ENCODE peak calls at places on chromosomes 4 and X, in ten cellular contexts. One of them, this sample, is unnamed.

GRCh38 chr4:41394362-41394960 is 137.7 kb downstream of the UCHL1 start:
- DNase-seq in activated effector memory CD4-positive, alpha-beta T cell treated with Interleukin-2 at 50 U/mL for 16 hours: no peak
- DNase-seq in astrocyte of the spinal cord: no peak
- DNase-seq in NCI-H1092 treated with DMSO at 0.1 percent for 48 hours: no peak
- DNase-seq in fibroblast of pulmonary artery: no peak
- DNase-seq in GM23338: no peak
- DNase-seq in stimulated activated CD8-positive, alpha-beta memory T cell treated with anti-CD3 and anti-CD28 coated beads, Interleukin-7, amount 100 ng/mL, for 1 hour: no peak
- DNase-seq in aorta: no peak
- DNase-seq in DMS153: no peak
- DNase-seq in globus pallidus: no peak
- DNase-seq in this sample: no peak

GRCh38 chr4:90727938-90728337 is 600.7 kb downstream of the CCSER1 start:
- DNase-seq in activated effector memory CD4-positive, alpha-beta T cell treated with Interleukin-2 at 50 U/mL for 16 hours: no peak
- DNase-seq in astrocyte of the spinal cord: peak
- DNase-seq in NCI-H1092 treated with DMSO at 0.1 percent for 48 hours: no peak
- DNase-seq in fibroblast of pulmonary artery: peak
- DNase-seq in GM23338: peak
- DNase-seq in stimulated activated CD8-positive, alpha-beta memory T cell treated with anti-CD3 and anti-CD28 coated beads, Interleukin-7, amount 100 ng/mL, for 1 hour: no peak
- DNase-seq in aorta: no peak
- DNase-seq in DMS153: no peak
- DNase-seq in globus pallidus: no peak
- DNase-seq in this sample: no peak

GRCh38 chr4:133151681-133152329 is 2.7 kb downstream of the PCDH10 start:
- DNase-seq in activated effector memory CD4-positive, alpha-beta T cell treated with Interleukin-2 at 50 U/mL for 16 hours: no peak
- DNase-seq in astrocyte of the spinal cord: peak
- DNase-seq in NCI-H1092 treated with DMSO at 0.1 percent for 48 hours: no peak
- DNase-seq in fibroblast of pulmonary artery: peak
- DNase-seq in GM23338: peak
- DNase-seq in stimulated activated CD8-positive, alpha-beta memory T cell treated with anti-CD3 and anti-CD28 coated beads, Interleukin-7, amount 100 ng/mL, for 1 hour: no peak
- DNase-seq in aorta: peak
- DNase-seq in DMS153: no peak
- DNase-seq in globus pallidus: no peak
- DNase-seq in this sample: peak

GRCh38 chr4:166153539-166153938 is 280.5 kb downstream of the TLL1 start:
- DNase-seq in activated effector memory CD4-positive, alpha-beta T cell treated with Interleukin-2 at 50 U/mL for 16 hours: no peak
- DNase-seq in astrocyte of the spinal cord: no peak
- DNase-seq in NCI-H1092 treated with DMSO at 0.1 percent for 48 hours: no peak
- DNase-seq in fibroblast of pulmonary artery: peak
- DNase-seq in GM23338: no peak
- DNase-seq in stimulated activated CD8-positive, alpha-beta memory T cell treated with anti-CD3 and anti-CD28 coated beads, Interleukin-7, amount 100 ng/mL, for 1 hour: no peak
- DNase-seq in aorta: no peak
- DNase-seq in DMS153: no peak
- DNase-seq in globus pallidus: no peak
- DNase-seq in this sample: no peak

GRCh38 chrX:24928114-24928513 is 87.7 kb downstream of the ARX start:
- DNase-seq in activated effector memory CD4-positive, alpha-beta T cell treated with Interleukin-2 at 50 U/mL for 16 hours: no peak
- DNase-seq in astrocyte of the spinal cord: no peak
- DNase-seq in NCI-H1092 treated with DMSO at 0.1 percent for 48 hours: peak
- DNase-seq in fibroblast of pulmonary artery: no peak
- DNase-seq in GM23338: no peak
- DNase-seq in stimulated activated CD8-positive, alpha-beta memory T cell treated with anti-CD3 and anti-CD28 coated beads, Interleukin-7, amount 100 ng/mL, for 1 hour: no peak
- DNase-seq in aorta: no peak
- DNase-seq in DMS153: peak
- DNase-seq in globus pallidus: no peak
- DNase-seq in this sample: no peak

GRCh38 chrX:47234583-47234982 is 1.8 kb downstream of the USP11 start:
- DNase-seq in activated effector memory CD4-positive, alpha-beta T cell treated with Interleukin-2 at 50 U/mL for 16 hours: no peak
- DNase-seq in astrocyte of the spinal cord: no peak
- DNase-seq in NCI-H1092 treated with DMSO at 0.1 percent for 48 hours: no peak
- DNase-seq in fibroblast of pulmonary artery: peak
- DNase-seq in GM23338: no peak
- DNase-seq in stimulated activated CD8-positive, alpha-beta memory T cell treated with anti-CD3 and anti-CD28 coated beads, Interleukin-7, amount 100 ng/mL, for 1 hour: no peak
- DNase-seq in aorta: no peak
- DNase-seq in DMS153: no peak
- DNase-seq in globus pallidus: no peak
- DNase-seq in this sample: no peak

GRCh38 chrX:68710870-68711576 is 63.6 kb downstream of the STARD8 start:
- DNase-seq in activated effector memory CD4-positive, alpha-beta T cell treated with Interleukin-2 at 50 U/mL for 16 hours: no peak
- DNase-seq in astrocyte of the spinal cord: peak
- DNase-seq in NCI-H1092 treated with DMSO at 0.1 percent for 48 hours: peak
- DNase-seq in fibroblast of pulmonary artery: peak
- DNase-seq in GM23338: peak
- DNase-seq in stimulated activated CD8-positive, alpha-beta memory T cell treated with anti-CD3 and anti-CD28 coated beads, Interleukin-7, amount 100 ng/mL, for 1 hour: no peak
- DNase-seq in aorta: no peak
- DNase-seq in DMS153: no peak
- DNase-seq in globus pallidus: no peak
- DNase-seq in this sample: no peak

GRCh38 chrX:106263817-106264216 is 95.7 kb downstream of the PWWP3B start:
- DNase-seq in activated effector memory CD4-positive, alpha-beta T cell treated with Interleukin-2 at 50 U/mL for 16 hours: no peak
- DNase-seq in astrocyte of the spinal cord: peak
- DNase-seq in NCI-H1092 treated with DMSO at 0.1 percent for 48 hours: no peak
- DNase-seq in fibroblast of pulmonary artery: peak
- DNase-seq in GM23338: no peak
- DNase-seq in stimulated activated CD8-positive, alpha-beta memory T cell treated with anti-CD3 and anti-CD28 coated beads, Interleukin-7, amount 100 ng/mL, for 1 hour: no peak
- DNase-seq in aorta: no peak
- DNase-seq in DMS153: no peak
- DNase-seq in globus pallidus: no peak
- DNase-seq in this sample: no peak

GRCh38 chr4:140150886-140151699 is 2.9 kb downstream of the MAML3 start:
- DNase-seq in activated effector memory CD4-positive, alpha-beta T cell treated with Interleukin-2 at 50 U/mL for 16 hours: peak
- DNase-seq in astrocyte of the spinal cord: peak
- DNase-seq in NCI-H1092 treated with DMSO at 0.1 percent for 48 hours: peak
- DNase-seq in fibroblast of pulmonary artery: peak
- DNase-seq in GM23338: peak
- DNase-seq in stimulated activated CD8-positive, alpha-beta memory T cell treated with anti-CD3 and anti-CD28 coated beads, Interleukin-7, amount 100 ng/mL, for 1 hour: peak
- DNase-seq in aorta: peak
- DNase-seq in DMS153: peak
- DNase-seq in globus pallidus: peak
- DNase-seq in this sample: peak

GRCh38 chr4:176302283-176303275 is 17.2 kb upstream of the SPCS3 start:
- DNase-seq in activated effector memory CD4-positive, alpha-beta T cell treated with Interleukin-2 at 50 U/mL for 16 hours: no peak
- DNase-seq in astrocyte of the spinal cord: peak
- DNase-seq in NCI-H1092 treated with DMSO at 0.1 percent for 48 hours: no peak
- DNase-seq in fibroblast of pulmonary artery: peak
- DNase-seq in GM23338: no peak
- DNase-seq in stimulated activated CD8-positive, alpha-beta memory T cell treated with anti-CD3 and anti-CD28 coated beads, Interleukin-7, amount 100 ng/mL, for 1 hour: no peak
- DNase-seq in aorta: no peak
- DNase-seq in DMS153: no peak
- DNase-seq in globus pallidus: no peak
- DNase-seq in this sample: no peak

GRCh38 chr4:174450452-174450851 is 71.8 kb downstream of the HPGD start:
- DNase-seq in activated effector memory CD4-positive, alpha-beta T cell treated with Interleukin-2 at 50 U/mL for 16 hours: no peak
- DNase-seq in astrocyte of the spinal cord: no peak
- DNase-seq in NCI-H1092 treated with DMSO at 0.1 percent for 48 hours: no peak
- DNase-seq in fibroblast of pulmonary artery: no peak
- DNase-seq in GM23338: no peak
- DNase-seq in stimulated activated CD8-positive, alpha-beta memory T cell treated with anti-CD3 and anti-CD28 coated beads, Interleukin-7, amount 100 ng/mL, for 1 hour: no peak
- DNase-seq in aorta: no peak
- DNase-seq in DMS153: no peak
- DNase-seq in globus pallidus: no peak
- DNase-seq in this sample: no peak